ENCODE peak calls at places on chromosomes 4 and X, in six cellular contexts. R is body of pancreas, J is upper lobe of left lung, U is sigmoid colon, O is dorsolateral prefrontal cortex, I is lung. B is an unnamed sample.

GRCh38 chr4:30866907-30867306 is 146.7 kb downstream of the PCDH7 start:
- DNase-seq in O (no peak), U (no peak), J (no peak), R (no peak), I (no peak), B (no peak)

GRCh38 chr4:26838055-26838842 is 22.4 kb upstream of the STIM2 start:
- DNase-seq in J (no peak), I (no peak), U (no peak), R (no peak), O (no peak), B (peak; percentile 9)

GRCh38 chr4:97239699-97239997 is 903.6 kb downstream of the STPG2 start:
- DNase-seq in J (no peak), I (no peak), O (no peak), U (no peak), R (no peak), B (no peak)

GRCh38 chr4:6454112-6454910 is 18.1 kb downstream of the PPP2R2C start:
- DNase-seq in R (no peak), J (no peak), O (no peak), I (no peak), U (no peak), B (no peak)

GRCh38 chrX:118528089-118528753 is 32.6 kb downstream of the DOCK11 start:
- DNase-seq in O (no peak), U (no peak), R (no peak), J (no peak), I (no peak), B (no peak)

GRCh38 chr4:25535701-25536473 is 119.8 kb upstream of the SLC34A2 start:
- DNase-seq in U (no peak), R (no peak), O (no peak), J (no peak), I (peak; percentile 78), B (no peak)

GRCh38 chrX:53686151-53686885 is at the start of gene HUWE1:
- DNase-seq in J (peak; percentile 96), U (peak; percentile 89), R (peak; percentile 86), I (peak; percentile 79), O (peak; percentile 80), B (peak; percentile 83)

GRCh38 chr4:20895988-20896387 is 195.7 kb downstream of the PACRGL start:
- DNase-seq in U (no peak), I (no peak), R (no peak), O (no peak), J (no peak), B (no peak)

GRCh38 chr4:32697281-32697814 is 1977.2 kb downstream of the PCDH7 start:
- DNase-seq in R (no peak), U (no peak), J (no peak), I (no peak), O (no peak), B (no peak)

GRCh38 chrX:65997978-65998717 is 41.7 kb downstream of the VSIG4 start:
- DNase-seq in U (no peak), J (no peak), R (no peak), I (no peak), O (no peak), B (no peak)

GRCh38 chr4:168589154-168589553 is 92.3 kb downstream of the PALLD start:
- DNase-seq in O (no peak), J (no peak), U (no peak), I (no peak), R (no peak), B (peak; percentile 59)

GRCh38 chr4:10173754-10174749 is 57.5 kb upstream of the WDR1 start:
- DNase-seq in U (peak; percentile 89), I (peak; percentile 62), O (no peak), R (peak; percentile 88), J (no peak), B (no peak)

GRCh38 chrX:334331-334891 is 15.8 kb upstream of the GTPBP6 start:
- DNase-seq in O (no peak), U (peak; percentile 62), I (no peak), J (peak; percentile 80), R (peak; percentile 5), B (no peak)

GRCh38 chrX:7139202-7140081 is 8.1 kb upstream of the STS start:
- DNase-seq in I (no peak), J (no peak), U (no peak), O (no peak), R (no peak), B (peak; percentile 91)

GRCh38 chrX:94932278-94932965 is 1258.4 kb downstream of the FAM133A start:
- DNase-seq in R (no peak), U (no peak), I (no peak), J (no peak), O (no peak), B (no peak)

GRCh38 chr4:71814433-71814832 is 30.6 kb upstream of the GC start:
- DNase-seq in U (no peak), O (no peak), I (no peak), J (peak; percentile 29), R (no peak), B (no peak)

DNA sequence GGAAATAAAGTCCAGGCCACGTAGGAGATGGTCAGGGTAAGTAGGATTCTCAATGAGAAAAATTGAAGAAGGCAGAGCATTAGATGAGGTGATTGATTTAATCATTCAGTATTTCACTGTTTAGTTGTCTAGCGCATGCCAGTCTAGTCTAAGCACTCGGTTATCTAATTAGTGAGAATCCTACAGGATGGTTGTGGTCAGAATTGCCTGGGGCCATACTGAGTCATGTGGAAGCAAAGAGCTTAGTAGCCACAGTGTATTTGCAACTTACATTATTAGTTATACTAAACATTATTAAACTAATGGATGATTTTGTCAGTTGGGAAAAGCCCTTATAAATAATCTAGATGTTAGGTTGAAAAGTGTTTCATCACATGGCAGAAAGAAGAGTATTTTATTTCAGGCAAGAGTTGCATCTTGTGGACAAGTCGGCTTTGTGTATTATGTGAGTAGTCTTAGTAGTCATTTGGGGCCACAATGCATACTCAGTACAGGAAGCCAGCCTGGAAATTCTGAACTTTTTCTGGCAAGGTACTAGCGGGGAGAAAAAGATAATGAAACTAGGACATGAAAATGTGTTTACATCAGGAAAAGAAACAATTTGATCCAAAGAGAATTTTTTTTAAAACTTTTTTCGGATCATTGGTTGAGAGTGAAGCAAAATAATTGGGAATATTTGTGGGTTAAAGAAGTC is 31.9 kb downstream of the CPEB2 start:
- DNase-seq in U (no peak), O (no peak), I (no peak), R (no peak), J (no peak), B (peak; percentile 64)
- H3K4me3 ChIP-seq in U (no peak overlapping the region), O (no peak overlapping the region), I (no peak overlapping the region), R (no peak overlapping the region), J (no peak overlapping the region), B (no peak overlapping the region)

GRCh38 chr4:145440292-145441007 is 41.2 kb upstream of the SMAD1 start:
- DNase-seq in U (no peak), R (no peak), J (no peak), O (no peak), I (no peak), B (no peak)
- TF ChIP-seq CTCF in U (no peak), R (no peak), J (no peak), O (no peak), I (no peak), B (no peak)

DNA sequence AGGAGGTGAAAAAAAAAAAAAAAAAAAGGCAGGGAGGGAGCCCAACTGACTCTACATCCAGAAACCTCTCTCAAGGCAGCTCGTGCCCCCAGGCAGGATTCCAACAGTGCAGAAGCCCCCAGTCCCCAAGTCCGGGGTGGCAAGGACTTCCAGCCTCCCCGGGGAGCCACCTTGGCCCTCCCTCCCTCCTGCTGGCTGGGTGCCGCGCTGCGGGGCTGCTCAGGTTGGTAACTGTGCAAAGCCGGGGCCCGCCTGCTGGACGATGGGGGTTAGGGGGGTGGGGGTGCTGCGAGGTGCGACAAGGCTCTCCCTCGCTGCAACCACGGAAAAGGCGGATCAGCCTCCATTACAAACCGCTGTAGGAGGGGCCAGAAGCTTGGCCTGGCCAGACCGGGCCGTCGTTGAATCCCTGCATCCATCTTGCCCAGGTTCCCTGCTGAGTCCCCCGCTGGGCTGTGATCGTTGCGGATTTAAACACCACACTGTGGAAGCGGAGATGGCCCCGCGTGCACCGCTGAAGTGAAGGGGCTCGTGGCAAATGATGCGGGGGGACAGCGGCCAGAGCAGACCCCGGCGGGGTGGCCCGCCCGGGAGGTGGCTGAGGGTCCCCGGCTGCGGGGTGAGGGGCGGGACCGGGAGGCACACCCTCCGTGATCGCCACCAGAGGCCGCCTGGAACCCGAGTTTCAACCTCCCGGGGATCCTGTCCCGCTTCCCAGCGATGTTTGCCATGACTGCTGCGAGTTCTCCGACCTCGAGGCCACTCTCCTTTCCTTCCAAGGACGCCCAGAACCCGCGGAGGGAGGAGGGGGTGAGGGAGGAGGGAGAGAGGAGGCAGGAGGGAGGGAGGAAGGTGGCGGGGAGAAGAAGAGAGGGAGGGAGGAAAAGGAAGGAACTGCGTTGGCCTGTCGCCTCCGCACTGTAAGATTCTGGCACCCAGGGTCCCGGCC is 58.0 kb upstream of the DDX3X start:
- DNase-seq in J (peak; percentile 85), I (peak; percentile 58), U (peak; percentile 86), R (peak; percentile 68), O (peak; percentile 74), B (peak; percentile 53)
- H3K4me3 ChIP-seq in J (peak overlapping the region; percentile 8), I (peak overlapping the region; percentile 47), U (peak overlapping the region; percentile 51), R (no peak overlapping the region), O (peak overlapping the region; percentile 60), B (peak overlapping the region; percentile 52)

GRCh38 chrX:153768311-153769157 is 4.5 kb downstream of the PLXNB3 start:
- DNase-seq in O (no peak), U (no peak), I (no peak), R (no peak), J (peak; percentile 53), B (no peak)
- TF ChIP-seq CTCF in O (peak; percentile 9), U (no peak), I (no peak), R (no peak), J (no peak), B (no peak)

DNA sequence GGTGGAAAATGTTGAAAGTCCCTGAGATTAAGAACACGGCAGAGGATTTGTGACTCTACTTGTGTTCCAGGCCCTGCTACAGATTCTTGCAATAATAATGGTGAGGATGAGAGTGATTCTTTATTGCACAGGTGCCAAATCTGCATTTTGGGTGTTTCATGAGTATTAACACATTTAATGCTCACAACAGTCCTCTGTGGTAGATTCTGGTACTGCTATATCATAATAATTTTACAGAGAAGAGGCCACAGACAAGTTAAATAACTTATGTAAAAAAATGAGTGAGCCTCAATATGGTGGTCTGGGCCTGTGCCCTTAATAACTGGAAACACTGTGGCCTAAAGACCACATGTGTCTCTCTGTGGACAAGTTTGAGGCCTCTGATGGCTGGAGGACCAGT is 124.3 kb downstream of the C4orf33 start:
- DNase-seq in R (no peak), J (no peak), I (no peak), U (no peak), O (no peak), B (no peak)
- H3K4me3 ChIP-seq in R (no peak overlapping the region), J (no peak overlapping the region), I (no peak overlapping the region), U (no peak overlapping the region), O (no peak overlapping the region), B (no peak overlapping the region)

GRCh38 chrX:155962906-155963305 is 34.6 kb upstream of the IL9R start:
- DNase-seq in U (no peak), R (no peak), I (no peak), J (no peak), O (no peak), B (no peak)

GRCh38 chrX:155967653-155968052 is 29.8 kb upstream of the IL9R start:
- DNase-seq in O (no peak), I (no peak), R (no peak), U (no peak), J (no peak), B (no peak)

GRCh38 chrX:155968106-155968714 is 29.3 kb upstream of the IL9R start:
- DNase-seq in R (no peak), I (no peak), O (no peak), J (no peak), U (no peak), B (peak; percentile 6)

GRCh38 chrX:155966876-155967275 is 30.6 kb upstream of the IL9R start:
- DNase-seq in O (no peak), U (no peak), I (no peak), R (no peak), J (no peak), B (peak; percentile 1)
- TF ChIP-seq CTCF in O (peak; percentile 17), U (no peak), I (peak; percentile 39), R (no peak), J (no peak), B (no peak)